ENCODE peak calls at places on chromosome 7, in five cellular contexts. W, V, Y, I and E are unnamed samples.

GRCh38 chr7:408651-409343 is 110.8 kb downstream of the PDGFA start:
- DNase-seq in W (no peak), V (no peak), Y (no peak), I (no peak), E (no peak)

GRCh38 chr7:47400741-47401206 is 181.1 kb downstream of the TNS3 start:
- DNase-seq in W (no peak), V (no peak), Y (no peak), I (no peak), E (no peak)

GRCh38 chr7:42156541-42156865 is 80.5 kb downstream of the GLI3 start:
- DNase-seq in W (no peak), V (no peak), Y (no peak), I (no peak), E (no peak)

GRCh38 chr7:149795126-149795525 is 21.7 kb upstream of the ZNF467 start:
- DNase-seq in W (no peak), V (no peak), Y (no peak), I (no peak), E (no peak)

GRCh38 chr7:44284216-44284615 is 41.2 kb downstream of the CAMK2B start:
- DNase-seq in W (no peak), V (peak; percentile 8), Y (no peak), I (peak; percentile 7), E (no peak)

GRCh38 chr7:147197006-147197405 is 1080.4 kb downstream of the CNTNAP2 start:
- DNase-seq in W (no peak), V (no peak), Y (no peak), I (no peak), E (no peak)

GRCh38 chr7:44638611-44639557 is 32.5 kb downstream of the OGDH start:
- DNase-seq in W (peak; percentile 85), V (peak; percentile 57), Y (peak; percentile 74), I (peak; percentile 65), E (peak; percentile 76)

GRCh38 chr7:92953657-92954056 is 117.3 kb upstream of the CDK6 start:
- DNase-seq in W (no peak), V (no peak), Y (no peak), I (no peak), E (no peak)

GRCh38 chr7:43880596-43880995 is 11.3 kb upstream of the MRPS24 start:
- DNase-seq in W (no peak), V (no peak), Y (no peak), I (no peak), E (no peak)

GRCh38 chr7:19378340-19378704 is 233.1 kb upstream of the FERD3L start:
- DNase-seq in W (no peak), V (no peak), Y (no peak), I (no peak), E (no peak)

GRCh38 chr7:17444673-17445072 is 146.2 kb downstream of the AHR start:
- DNase-seq in W (no peak), V (no peak), Y (peak; percentile 19), I (no peak), E (no peak)

GRCh38 chr7:7564323-7564780 is 2.3 kb upstream of the MIOS start:
- DNase-seq in W (no peak), V (no peak), Y (peak; percentile 89), I (no peak), E (no peak)

GRCh38 chr7:111486472-111487142 is 75.7 kb downstream of the IMMP2L start:
- DNase-seq in W (no peak), V (no peak), Y (peak; percentile 29), I (no peak), E (peak; percentile 16)

GRCh38 chr7:194257-194995 is 2.1 kb downstream of the FAM20C start:
- DNase-seq in W (no peak), V (no peak), Y (no peak), I (peak; percentile 56), E (no peak)

GRCh38 chr7:30918676-30919075 is 7.0 kb downstream of the AQP1 start:
- DNase-seq in W (no peak), V (peak; percentile 12), Y (no peak), I (no peak), E (no peak)

GRCh38 chr7:2723138-2723850 is 35.3 kb downstream of the AMZ1 start:
- DNase-seq in W (no peak), V (no peak), Y (no peak), I (no peak), E (no peak)

GRCh38 chr7:30910369-30911073 is 1.1 kb upstream of the AQP1 start:
- DNase-seq in W (no peak), V (peak; percentile 35), Y (no peak), I (no peak), E (no peak)

GRCh38 chr7:148242271-148242801 is 348.2 kb upstream of the C7orf33 start:
- DNase-seq in W (no peak), V (no peak), Y (peak; percentile 47), I (peak; percentile 17), E (no peak)

GRCh38 chr7:47571355-47572100 is 10.4 kb downstream of the TNS3 start:
- DNase-seq in W (peak; percentile 84), V (peak; percentile 83), Y (no peak), I (peak; percentile 74), E (no peak)

GRCh38 chr7:135291809-135292253 is 58.2 kb downstream of the STRA8 start:
- DNase-seq in W (no peak), V (no peak), Y (no peak), I (no peak), E (no peak)

GRCh38 chr7:363626-364025 is 73.7 kb downstream of the FOXL3 start:
- DNase-seq in W (no peak), V (no peak), Y (no peak), I (no peak), E (no peak)

GRCh38 chr7:69349291-69349690 is 249.0 kb upstream of the AUTS2 start:
- DNase-seq in W (no peak), V (no peak), Y (no peak), I (no peak), E (no peak)

GRCh38 chr7:26278769-26279168 is 12.9 kb upstream of the SNX10 start:
- DNase-seq in W (no peak), V (no peak), Y (peak; percentile 36), I (no peak), E (peak; percentile 45)

GRCh38 chr7:101133621-101134398 is 6.9 kb downstream of the SERPINE1 start:
- DNase-seq in W (no peak), V (no peak), Y (no peak), I (no peak), E (no peak)

GRCh38 chr7:81430761-81431160 is 339.1 kb downstream of the HGF start:
- DNase-seq in W (no peak), V (no peak), Y (no peak), I (no peak), E (no peak)

GRCh38 chr7:97200043-97200442 is 82.5 kb downstream of the SDHAF3 start:
- DNase-seq in W (no peak), V (no peak), Y (no peak), I (no peak), E (no peak)

GRCh38 chr7:118285358-118285757 is 60.9 kb downstream of the ANKRD7 start:
- DNase-seq in W (no peak), V (no peak), Y (no peak), I (no peak), E (no peak)

GRCh38 chr7:111931958-111932357 is 274.2 kb downstream of the DOCK4 start:
- DNase-seq in W (no peak), V (no peak), Y (no peak), I (no peak), E (no peak)

GRCh38 chr7:74657692-74658170 is at the start of gene GTF2I:
- DNase-seq in W (no peak), V (no peak), Y (no peak), I (no peak), E (no peak)

GRCh38 chr7:72278550-72278949 is 133.6 kb downstream of the CALN1 start:
- DNase-seq in W (no peak), V (no peak), Y (no peak), I (no peak), E (no peak)

GRCh38 chr7:104231054-104232046 is 23.5 kb upstream of the ORC5 start:
- DNase-seq in W (peak; percentile 67), V (no peak), Y (peak; percentile 36), I (peak; percentile 14), E (peak; percentile 49)
- H3K4me3 ChIP-seq in W (no peak overlapping the region), V (no peak overlapping the region), Y (no peak overlapping the region), I (no peak overlapping the region), E (no peak overlapping the region)

GRCh38 chr7:129069021-129069420 is 14.1 kb upstream of the TNPO3 start:
- DNase-seq in W (no peak), V (no peak), Y (no peak), I (no peak), E (no peak)
- H3K27ac ChIP-seq in W (no peak overlapping the region), V (no peak overlapping the region), Y (no peak overlapping the region), I (no peak overlapping the region), E (no peak overlapping the region)

GRCh38 chr7:115968166-115968565 is 62.4 kb downstream of the TFEC start:
- DNase-seq in W (no peak), V (no peak), Y (no peak), I (no peak), E (no peak)
- H3K4me3 ChIP-seq in W (no peak overlapping the region), V (no peak overlapping the region), Y (no peak overlapping the region), I (no peak overlapping the region), E (no peak overlapping the region)

DNA sequence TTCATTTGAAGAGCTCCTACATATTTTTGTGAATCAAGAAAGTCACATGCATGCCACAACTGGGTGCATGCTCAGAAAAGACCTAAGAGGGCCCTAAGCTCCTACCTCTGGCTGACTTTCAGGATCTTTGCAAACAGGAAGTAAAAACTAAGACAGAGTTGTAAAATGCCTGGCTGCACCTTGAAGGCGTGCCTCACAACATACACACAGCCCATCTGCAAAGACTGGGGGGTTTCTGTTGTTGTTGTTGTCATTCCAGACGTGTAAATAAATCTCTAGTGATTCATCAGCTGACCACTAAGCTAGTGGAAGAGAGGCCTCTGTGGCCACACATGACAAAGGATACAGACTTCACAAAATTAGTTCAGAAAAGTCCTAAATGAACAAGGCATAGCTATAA is 31.8 kb downstream of the SMURF1 start:
- DNase-seq in W (no peak), V (no peak), Y (no peak), I (no peak), E (no peak)
- H3K27ac ChIP-seq in W (no peak overlapping the region), V (no peak overlapping the region), Y (no peak overlapping the region), I (no peak overlapping the region), E (no peak overlapping the region)

GRCh38 chr7:140058517-140058916 is 4.2 kb downstream of the PARP12 start:
- DNase-seq in W (peak; percentile 52), V (no peak), Y (no peak), I (no peak), E (no peak)
- H3K4me3 ChIP-seq in W (no peak overlapping the region), V (no peak overlapping the region), Y (no peak overlapping the region), I (no peak overlapping the region), E (peak overlapping the region; percentile 43)